ENCODE peak calls at places on chromosomes 5 and 9, in four cellular contexts. H is mesenchymal stem cell, N is OCI-LY7, X is H9. Z is an unnamed sample.

GRCh38 chr5:152634596-152634995 is 229.5 kb upstream of the NMUR2 start:
- DNase-seq in N (no peak), X (no peak), H (no peak), Z (no peak)

GRCh38 chr5:181235323-181235688 is 8.4 kb downstream of the RACK1 start:
- DNase-seq in H (no peak), X (no peak), N (no peak), Z (no peak)

GRCh38 chr5:122779451-122779850 is 4.6 kb downstream of the SNX2 start:
- DNase-seq in H (no peak), X (no peak), N (no peak), Z (no peak)

GRCh38 chr5:4857761-4858160 is 282.4 kb upstream of the ADAMTS16 start:
- DNase-seq in X (no peak), N (no peak), H (no peak), Z (no peak)

GRCh38 chr9:95382433-95382832 is 64.9 kb upstream of the FANCC start:
- DNase-seq in X (no peak), N (no peak), H (no peak), Z (no peak)

GRCh38 chr5:103587185-103587748 is 24.7 kb upstream of the NUDT12 start:
- DNase-seq in X (no peak), H (peak; percentile 45), N (no peak), Z (no peak)

GRCh38 chr9:101463397-101463796 is 27.8 kb upstream of the ALDOB start:
- DNase-seq in X (no peak), H (no peak), N (no peak), Z (no peak)

GRCh38 chr9:18723366-18723765 is 249.4 kb downstream of the ADAMTSL1 start:
- DNase-seq in N (no peak), H (no peak), X (no peak), Z (no peak)

GRCh38 chr5:152349683-152350526 is 55.2 kb downstream of the NMUR2 start:
- DNase-seq in N (peak; percentile 37), X (peak; percentile 48), H (no peak), Z (peak; percentile 43)

GRCh38 chr5:23303836-23304235 is 203.6 kb upstream of the PRDM9 start:
- DNase-seq in N (no peak), H (no peak), X (no peak), Z (no peak)

GRCh38 chr9:20624201-20625002 is 2.1 kb upstream of the MLLT3 start:
- DNase-seq in N (peak; percentile 75), H (peak; percentile 86), X (peak; percentile 41), Z (peak; percentile 32)

GRCh38 chr5:133991171-133991910 is 13.4 kb downstream of the VDAC1 start:
- DNase-seq in X (no peak), H (no peak), N (no peak), Z (no peak)

GRCh38 chr5:90696148-90696547 is 137.6 kb downstream of the ADGRV1 start:
- DNase-seq in X (no peak), H (no peak), N (no peak), Z (no peak)

GRCh38 chr5:173785421-173785820 is 102.7 kb upstream of the CPEB4 start:
- DNase-seq in H (no peak), N (no peak), X (no peak), Z (no peak)

GRCh38 chr5:6827815-6828214 is 114.6 kb downstream of the TENT4A start:
- DNase-seq in X (no peak), H (no peak), N (no peak), Z (peak; percentile 62)

GRCh38 chr9:115591584-115591984 is 473.6 kb upstream of the TNC start:
- DNase-seq in N (peak; percentile 45), H (peak; percentile 99), X (peak; percentile 80), Z (peak; percentile 23)

GRCh38 chr5:112165897-112166737 is 253.0 kb downstream of the EPB41L4A start:
- DNase-seq in N (no peak), H (no peak), X (peak; percentile 87), Z (no peak)

GRCh38 chr5:63555874-63556273 is 406.4 kb downstream of the HTR1A start:
- DNase-seq in N (no peak), X (no peak), H (no peak), Z (no peak)

GRCh38 chr9:35736201-35736633 is 3.8 kb downstream of the CREB3 start:
- DNase-seq in X (peak; percentile 85), H (peak; percentile 90), N (peak; percentile 83), Z (peak; percentile 73)

GRCh38 chr5:141437208-141437607 is 6.9 kb downstream of the PCDHGA12 start:
- DNase-seq in X (no peak), H (no peak), N (no peak), Z (no peak)

GRCh38 chr5:38613992-38614836 is 57.8 kb upstream of the LIFR start:
- DNase-seq in X (no peak), H (no peak), N (no peak), Z (no peak)

GRCh38 chr5:74384851-74385250 is 255.7 kb downstream of the ENC1 start:
- DNase-seq in X (no peak), N (no peak), H (no peak), Z (no peak)

GRCh38 chr5:127228540-127229184 is 61.9 kb upstream of the MEGF10 start:
- DNase-seq in H (peak; percentile 24), N (no peak), X (peak; percentile 51), Z (no peak)

GRCh38 chr5:122077451-122078115 is 476 bp downstream of the LOX start:
- DNase-seq in H (no peak), X (peak; percentile 54), N (no peak), Z (no peak)

GRCh38 chr9:77981332-77981731 is 50.3 kb downstream of the GNAQ start:
- DNase-seq in N (no peak), X (no peak), H (no peak), Z (no peak)

GRCh38 chr5:28927559-28928326 is 1889.4 kb upstream of the CDH9 start:
- DNase-seq in H (no peak), N (no peak), X (no peak), Z (no peak)

GRCh38 chr5:7321724-7322123 is 74.2 kb upstream of the ADCY2 start:
- DNase-seq in N (no peak), X (no peak), H (peak; percentile 81), Z (no peak)

GRCh38 chr5:142922223-142922952 is 152.2 kb downstream of the ARHGAP26 start:
- DNase-seq in N (peak; percentile 64), X (no peak), H (peak; percentile 57), Z (peak; percentile 15)

GRCh38 chr5:142743677-142744441 is 26.3 kb upstream of the ARHGAP26 start:
- DNase-seq in X (no peak), N (no peak), H (no peak), Z (no peak)

GRCh38 chr9:131837836-131838235 is 98.0 kb upstream of the RAPGEF1 start:
- DNase-seq in H (no peak), X (no peak), N (no peak), Z (no peak)

GRCh38 chr9:131840220-131840619 is 100.3 kb upstream of the RAPGEF1 start:
- DNase-seq in X (no peak), N (no peak), H (no peak), Z (peak; percentile 8)

GRCh38 chr9:131837316-131837715 is 97.4 kb upstream of the RAPGEF1 start:
- DNase-seq in X (peak; percentile 67), H (peak; percentile 3), N (no peak), Z (no peak)

GRCh38 chr9:131839281-131840084 is 99.6 kb upstream of the RAPGEF1 start:
- DNase-seq in H (peak; percentile 25), N (no peak), X (no peak), Z (peak; percentile 41)

DNA sequence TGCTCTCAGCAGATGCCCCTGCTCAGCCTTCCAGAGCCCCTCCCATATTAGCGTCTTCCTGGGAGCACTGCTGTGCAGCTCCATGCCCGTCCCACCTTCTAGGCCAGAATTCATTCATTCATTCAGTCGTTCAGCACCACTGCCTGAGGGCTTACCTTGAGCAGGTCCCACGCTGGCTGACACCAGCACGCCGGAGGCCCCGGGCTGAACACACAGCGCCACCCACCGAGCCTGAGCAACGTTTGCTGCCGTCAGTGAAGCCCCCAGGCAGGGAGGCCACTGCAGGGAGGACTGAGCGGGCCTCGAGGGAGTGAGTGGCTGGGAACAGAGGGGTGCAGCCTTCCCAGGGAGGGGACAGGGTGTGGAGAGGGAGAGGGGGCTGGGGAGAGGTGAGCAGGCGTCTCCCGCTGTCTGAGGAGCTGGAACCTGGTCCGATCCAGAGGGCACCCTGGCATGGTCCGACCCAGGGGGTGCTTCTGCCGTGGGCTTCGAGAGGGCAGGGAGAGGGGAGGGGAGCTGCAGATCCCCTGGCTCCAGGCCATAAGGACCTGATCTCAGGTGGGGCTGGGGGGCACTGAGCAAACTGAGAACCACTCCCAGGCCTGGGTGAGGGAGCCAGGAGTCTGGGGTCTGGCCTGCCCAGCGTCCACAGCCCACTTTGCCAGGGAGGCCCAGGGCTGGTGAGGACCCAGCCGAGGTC is 98.9 kb upstream of the RAPGEF1 start:
- DNase-seq in N (no peak), H (no peak), X (peak; percentile 61), Z (no peak)
- H3K4me1 ChIP-seq in N (no peaks in the 10 kb centered on the region), H (peaks cover 17% of the 10 kb centered on the region), X (no peaks in the 10 kb centered on the region), Z (peaks cover 27% of the 10 kb centered on the region)

DNA sequence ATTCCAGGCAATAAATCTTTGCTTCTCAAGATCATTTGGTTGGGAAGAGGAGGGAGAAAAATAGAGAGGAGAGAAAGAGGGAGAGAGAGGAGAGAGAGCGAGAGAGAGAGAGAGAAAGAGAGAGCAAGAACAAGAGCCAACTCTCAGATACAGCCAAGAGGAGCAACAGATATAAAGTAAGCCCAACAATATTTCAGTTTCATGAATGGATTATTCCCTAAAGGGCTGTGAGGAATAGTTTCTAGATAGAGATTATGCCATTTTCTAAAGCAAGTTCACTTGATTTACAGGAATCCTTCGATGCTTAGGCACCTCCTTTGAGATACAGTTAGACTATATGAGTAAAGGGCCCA is 126.3 kb upstream of the ANKRD55 start:
- DNase-seq in H (no peak), X (no peak), N (no peak), Z (no peak)
- H3K4me1 ChIP-seq in H (peaks cover 5% of the 10 kb centered on the region), X (no peaks in the 10 kb centered on the region), N (no peaks in the 10 kb centered on the region), Z (no peaks in the 10 kb centered on the region)

DNA sequence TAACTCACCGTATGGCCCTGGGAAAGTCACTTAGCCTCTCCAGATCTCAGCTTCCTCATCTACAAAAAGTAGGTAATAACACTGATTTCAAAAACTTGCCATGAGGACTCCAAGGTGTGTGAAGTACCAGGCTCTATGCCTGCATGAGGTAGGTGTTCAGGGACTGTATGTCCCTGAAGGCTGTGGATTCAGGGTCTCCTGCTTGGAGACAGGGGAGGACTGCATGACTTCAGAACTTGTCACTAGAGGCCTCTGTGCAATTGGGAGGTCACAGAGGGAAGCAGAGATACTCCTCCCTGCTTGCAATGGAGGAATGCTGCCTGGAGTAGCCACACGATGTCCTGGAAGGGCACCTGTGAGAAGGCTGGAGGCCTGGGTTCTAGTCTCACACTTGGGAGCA is 2.2 kb downstream of the PDGFRB start:
- DNase-seq in H (no peak), X (no peak), N (no peak), Z (no peak)
- H3K4me1 ChIP-seq in H (peaks cover 44% of the 10 kb centered on the region), X (peaks cover 4% of the 10 kb centered on the region), N (peaks cover 6% of the 10 kb centered on the region), Z (peaks cover 9% of the 10 kb centered on the region)

DNA sequence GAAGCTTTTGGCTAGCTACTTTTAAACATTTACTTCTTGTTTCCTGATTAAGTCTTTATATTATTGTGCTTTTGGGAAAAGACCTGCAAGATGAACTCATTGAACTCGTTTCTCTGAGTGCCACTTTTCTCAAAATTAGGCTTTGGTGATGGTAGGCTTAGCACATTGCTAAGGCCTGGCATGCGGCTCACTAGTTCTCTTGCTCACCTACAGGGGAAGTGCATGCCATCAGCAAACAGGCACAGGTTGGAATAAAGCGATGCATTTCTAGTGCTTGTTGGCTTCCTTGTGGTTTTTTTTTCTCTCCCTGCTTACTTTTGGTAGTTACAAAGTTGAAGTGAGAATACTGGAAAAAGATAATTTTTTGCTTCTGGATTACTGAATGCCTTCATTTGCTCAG is 41.4 kb downstream of the TLE4 start:
- DNase-seq in N (no peak), X (no peak), H (no peak), Z (no peak)
- H3K4me1 ChIP-seq in N (peaks cover 13% of the 10 kb centered on the region), X (peaks cover 11% of the 10 kb centered on the region), H (peaks cover 3% of the 10 kb centered on the region), Z (no peaks in the 10 kb centered on the region)

GRCh38 chr9:114174876-114175771 is 19.8 kb downstream of the COL27A1 start:
- DNase-seq in X (no peak), N (no peak), H (peak; percentile 96), Z (no peak)
- H3K4me1 ChIP-seq in X (no peaks in the 10 kb centered on the region), N (no peaks in the 10 kb centered on the region), H (peaks cover 66% of the 10 kb centered on the region), Z (no peaks in the 10 kb centered on the region)

GRCh38 chr9:108197888-108198287 is 657.9 kb downstream of the ACTL7B start:
- DNase-seq in H (no peak), N (no peak), X (no peak), Z (no peak)
- H3K4me1 ChIP-seq in H (no peaks in the 10 kb centered on the region), N (no peaks in the 10 kb centered on the region), X (no peaks in the 10 kb centered on the region), Z (no peaks in the 10 kb centered on the region)